ENCODE peak calls at places on chromosomes 7 and 10, in four cellular contexts. One of them, this sample, is unnamed. For H3K9me3, the result is how much of the 10 kb centered on the place peaks cover.

GRCh38 chr7:144997516-144997915 is 161.7 kb upstream of the TPK1 start:
- DNase-seq in stomach: no peak
- DNase-seq in CD8-positive, alpha-beta T cell: no peak
- DNase-seq in ascending aorta: no peak
- DNase-seq in this sample: no peak

GRCh38 chr10:21888959-21889358 is 114.6 kb downstream of the DNAJC1 start:
- DNase-seq in stomach: no peak
- DNase-seq in CD8-positive, alpha-beta T cell: no peak
- DNase-seq in ascending aorta: no peak
- DNase-seq in this sample: no peak

GRCh38 chr7:25860206-25860881 is 291.7 kb upstream of the NFE2L3 start:
- DNase-seq in stomach: no peak
- DNase-seq in CD8-positive, alpha-beta T cell: no peak
- DNase-seq in ascending aorta: no peak
- DNase-seq in this sample: peak

GRCh38 chr7:35624299-35625186 is 70.4 kb downstream of the HERPUD2 start:
- DNase-seq in stomach: peak
- DNase-seq in CD8-positive, alpha-beta T cell: no peak
- DNase-seq in ascending aorta: no peak
- DNase-seq in this sample: no peak

GRCh38 chr10:124701435-124701834 is 42.7 kb downstream of the FAM53B start:
- DNase-seq in stomach: peak
- DNase-seq in CD8-positive, alpha-beta T cell: no peak
- DNase-seq in ascending aorta: peak
- DNase-seq in this sample: peak

GRCh38 chr10:69475433-69475830 is 24.2 kb downstream of the TSPAN15 start:
- DNase-seq in stomach: no peak
- DNase-seq in CD8-positive, alpha-beta T cell: no peak
- DNase-seq in ascending aorta: no peak
- DNase-seq in this sample: no peak

GRCh38 chr7:108028111-108028510 is 25.1 kb upstream of the LAMB1 start:
- DNase-seq in stomach: peak
- DNase-seq in CD8-positive, alpha-beta T cell: no peak
- DNase-seq in ascending aorta: no peak
- DNase-seq in this sample: no peak

GRCh38 chr7:82204694-82205093 is 238.9 kb downstream of the CACNA2D1 start:
- DNase-seq in stomach: no peak
- DNase-seq in CD8-positive, alpha-beta T cell: no peak
- DNase-seq in ascending aorta: no peak
- DNase-seq in this sample: no peak

GRCh38 chr7:157656195-157656769 is 319.5 kb downstream of the DNAJB6 start:
- DNase-seq in stomach: no peak
- DNase-seq in CD8-positive, alpha-beta T cell: no peak
- DNase-seq in ascending aorta: no peak
- DNase-seq in this sample: peak
- H3K9me3 ChIP-seq in stomach: under half
- H3K9me3 ChIP-seq in CD8-positive, alpha-beta T cell: under half
- H3K9me3 ChIP-seq in ascending aorta: under half
- H3K9me3 ChIP-seq in this sample: under half

GRCh38 chr10:31317171-31317570 is 1.8 kb upstream of the ZEB1 start:
- DNase-seq in stomach: no peak
- DNase-seq in CD8-positive, alpha-beta T cell: no peak
- DNase-seq in ascending aorta: no peak
- DNase-seq in this sample: no peak
- H3K4me3 ChIP-seq in stomach: no peak
- H3K4me3 ChIP-seq in CD8-positive, alpha-beta T cell: no peak
- H3K4me3 ChIP-seq in ascending aorta: no peak
- H3K4me3 ChIP-seq in this sample: no peak

DNA sequence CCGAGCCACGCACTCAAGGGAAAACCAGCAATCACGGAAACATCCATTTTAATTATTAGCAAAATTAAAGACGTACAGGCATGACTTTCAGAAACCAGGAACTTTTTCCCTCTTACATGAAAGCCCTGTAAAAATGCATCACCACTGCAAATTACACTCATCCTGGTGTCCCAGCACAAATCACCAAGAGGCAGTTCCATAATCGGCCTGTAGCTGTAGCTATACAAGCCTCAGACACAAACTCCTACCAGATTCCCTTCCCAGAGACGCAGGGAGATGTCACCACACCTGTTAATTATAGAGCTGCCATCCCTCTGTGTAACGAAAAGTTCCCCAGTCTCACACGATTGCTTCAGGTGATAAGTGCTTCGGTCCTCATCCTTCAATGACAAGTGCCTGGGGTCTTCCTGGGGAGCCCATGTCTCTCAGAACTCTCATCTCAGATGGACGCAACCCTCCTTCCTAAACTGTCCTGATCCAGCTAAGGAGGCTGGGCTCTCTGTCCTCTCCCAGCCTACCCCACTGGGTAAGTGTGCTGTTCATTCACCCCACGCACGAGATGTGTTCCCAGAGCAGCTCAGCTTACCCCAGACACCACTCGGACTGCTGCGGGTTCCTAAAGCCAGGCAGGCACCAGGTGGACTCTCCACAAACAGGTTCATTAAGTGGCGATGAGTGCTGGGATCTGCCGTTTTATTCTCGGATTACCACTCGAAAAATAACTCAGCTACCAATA is 5.9 kb downstream of the FGFR2 start:
- DNase-seq in stomach: no peak
- DNase-seq in CD8-positive, alpha-beta T cell: no peak
- DNase-seq in ascending aorta: no peak
- DNase-seq in this sample: no peak
- H3K27ac ChIP-seq in stomach: no peak
- H3K27ac ChIP-seq in CD8-positive, alpha-beta T cell: no peak
- H3K27ac ChIP-seq in ascending aorta: no peak
- H3K27ac ChIP-seq in this sample: no peak

GRCh38 chr7:158260567-158261361 is 326.9 kb downstream of the PTPRN2 start:
- DNase-seq in stomach: no peak
- DNase-seq in CD8-positive, alpha-beta T cell: no peak
- DNase-seq in ascending aorta: no peak
- DNase-seq in this sample: no peak

GRCh38 chr7:158257516-158258410 is 329.9 kb downstream of the PTPRN2 start:
- DNase-seq in stomach: no peak
- DNase-seq in CD8-positive, alpha-beta T cell: no peak
- DNase-seq in ascending aorta: no peak
- DNase-seq in this sample: peak

GRCh38 chr7:158259671-158260423 is 327.8 kb downstream of the PTPRN2 start:
- DNase-seq in stomach: no peak
- DNase-seq in CD8-positive, alpha-beta T cell: no peak
- DNase-seq in ascending aorta: no peak
- DNase-seq in this sample: no peak

GRCh38 chr7:158258411-158259130 is 329.1 kb downstream of the PTPRN2 start:
- DNase-seq in stomach: no peak
- DNase-seq in CD8-positive, alpha-beta T cell: no peak
- DNase-seq in ascending aorta: no peak
- DNase-seq in this sample: no peak

DNA sequence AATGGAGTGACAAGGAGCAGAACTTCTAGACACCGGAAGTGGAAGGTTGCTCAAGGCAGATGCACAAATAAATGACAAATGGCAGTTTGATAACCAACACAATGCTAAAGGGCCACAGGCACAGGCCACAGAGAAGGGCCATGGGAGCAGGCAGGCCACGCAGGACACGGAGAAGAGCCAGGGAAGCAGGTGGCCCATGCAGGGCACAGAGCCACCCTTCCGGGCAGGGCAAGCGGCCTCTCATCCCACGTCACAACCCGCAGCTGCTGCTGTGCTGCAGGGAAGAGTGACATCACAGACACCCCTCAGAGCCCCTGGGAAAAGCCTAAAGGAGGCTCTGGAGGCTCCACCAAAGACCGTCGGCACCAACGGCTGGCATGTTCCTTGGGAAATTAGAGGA is 328.5 kb downstream of the PTPRN2 start:
- DNase-seq in stomach: no peak
- DNase-seq in CD8-positive, alpha-beta T cell: no peak
- DNase-seq in ascending aorta: no peak
- DNase-seq in this sample: no peak
- H3K9me3 ChIP-seq in stomach: under half
- H3K9me3 ChIP-seq in CD8-positive, alpha-beta T cell: under half
- H3K9me3 ChIP-seq in ascending aorta: under half
- H3K9me3 ChIP-seq in this sample: under half

GRCh38 chr7:359226-359775 is 69.3 kb downstream of the FOXL3 start:
- DNase-seq in stomach: no peak
- DNase-seq in CD8-positive, alpha-beta T cell: no peak
- DNase-seq in ascending aorta: no peak
- DNase-seq in this sample: no peak
- H3K4me3 ChIP-seq in stomach: no peak
- H3K4me3 ChIP-seq in CD8-positive, alpha-beta T cell: no peak
- H3K4me3 ChIP-seq in ascending aorta: no peak
- H3K4me3 ChIP-seq in this sample: no peak

GRCh38 chr7:137886266-137886665 is 39.5 kb upstream of the DGKI start:
- DNase-seq in stomach: no peak
- DNase-seq in CD8-positive, alpha-beta T cell: no peak
- DNase-seq in ascending aorta: no peak
- DNase-seq in this sample: no peak
- H3K27ac ChIP-seq in stomach: no peak
- H3K27ac ChIP-seq in CD8-positive, alpha-beta T cell: no peak
- H3K27ac ChIP-seq in ascending aorta: peak
- H3K27ac ChIP-seq in this sample: no peak

GRCh38 chr7:56495165-56495564 is 378.9 kb upstream of the NUPR2 start:
- DNase-seq in stomach: no peak
- DNase-seq in CD8-positive, alpha-beta T cell: no peak
- DNase-seq in ascending aorta: no peak
- DNase-seq in this sample: no peak

GRCh38 chr7:56491636-56492425 is 375.6 kb upstream of the NUPR2 start:
- DNase-seq in stomach: no peak
- DNase-seq in CD8-positive, alpha-beta T cell: no peak
- DNase-seq in ascending aorta: no peak
- DNase-seq in this sample: no peak

GRCh38 chr7:56493196-56493595 is 377.0 kb upstream of the NUPR2 start:
- DNase-seq in stomach: no peak
- DNase-seq in CD8-positive, alpha-beta T cell: no peak
- DNase-seq in ascending aorta: no peak
- DNase-seq in this sample: no peak

DNA sequence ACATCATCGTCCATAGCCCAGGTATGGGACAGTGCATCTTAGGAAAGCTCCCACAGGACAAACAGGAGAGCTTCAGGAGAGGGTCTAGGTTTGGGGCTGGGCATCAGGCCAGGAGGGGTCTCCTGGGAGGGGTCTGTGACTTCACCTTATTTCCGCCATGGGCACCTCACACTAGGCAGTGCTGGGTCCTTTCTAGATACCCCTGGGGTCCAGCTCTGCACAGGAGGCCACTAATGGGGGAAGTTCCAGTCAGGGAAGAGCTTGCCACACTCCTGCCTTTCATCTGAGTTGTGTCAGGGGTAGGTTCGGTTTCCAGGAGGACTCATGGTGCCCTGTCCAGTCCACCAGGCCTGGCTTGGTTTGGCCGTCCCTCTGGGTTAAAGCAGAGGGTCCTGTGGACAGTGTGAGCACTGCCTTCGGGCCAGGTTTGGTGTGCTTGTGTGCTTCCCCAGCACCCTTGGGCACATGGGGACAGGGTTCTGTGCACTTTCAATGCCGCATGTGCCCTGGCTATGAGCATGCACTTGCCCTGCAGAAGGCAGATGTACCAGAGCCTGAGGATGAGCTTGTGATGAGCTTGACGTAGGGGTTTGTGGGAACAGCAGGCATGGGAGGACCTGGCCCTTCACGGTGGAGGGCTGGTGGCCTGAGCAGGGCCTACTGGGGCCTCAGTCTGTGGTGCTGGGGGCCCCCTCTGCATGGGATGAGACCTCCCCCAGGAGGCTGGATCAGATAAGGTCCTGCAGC is 377.7 kb upstream of the NUPR2 start:
- DNase-seq in stomach: no peak
- DNase-seq in CD8-positive, alpha-beta T cell: no peak
- DNase-seq in ascending aorta: no peak
- DNase-seq in this sample: no peak
- H3K9me3 ChIP-seq in stomach: half or more
- H3K9me3 ChIP-seq in CD8-positive, alpha-beta T cell: under half
- H3K9me3 ChIP-seq in ascending aorta: under half
- H3K9me3 ChIP-seq in this sample: under half

DNA sequence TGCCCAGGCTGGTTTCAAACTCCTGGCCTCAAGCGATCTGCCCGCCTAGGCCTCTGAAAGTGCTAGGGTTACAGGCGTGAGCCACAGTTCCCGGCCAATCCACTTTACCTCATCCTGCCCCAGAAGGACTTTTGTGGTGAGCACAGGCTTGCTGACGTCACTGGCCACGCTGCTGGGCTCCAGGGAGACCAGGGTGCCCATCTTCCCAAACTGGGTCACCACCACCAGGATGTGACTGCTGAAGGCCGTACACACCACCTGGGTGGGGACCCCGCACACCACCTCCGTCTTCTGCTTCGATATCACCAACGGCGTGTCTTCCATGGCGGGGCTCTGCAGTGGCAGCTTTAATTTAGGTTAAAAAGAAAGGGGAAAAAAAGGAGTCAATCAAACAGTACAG is 816 bp downstream of the PSMG3 start:
- DNase-seq in stomach: no peak
- DNase-seq in CD8-positive, alpha-beta T cell: no peak
- DNase-seq in ascending aorta: no peak
- DNase-seq in this sample: no peak
- H3K4me3 ChIP-seq in stomach: peak
- H3K4me3 ChIP-seq in CD8-positive, alpha-beta T cell: peak
- H3K4me3 ChIP-seq in ascending aorta: peak
- H3K4me3 ChIP-seq in this sample: peak

GRCh38 chr7:45027774-45028114 is 27.7 kb downstream of the CCM2 start:
- DNase-seq in stomach: no peak
- DNase-seq in CD8-positive, alpha-beta T cell: no peak
- DNase-seq in ascending aorta: no peak
- DNase-seq in this sample: no peak
- H3K27ac ChIP-seq in stomach: peak
- H3K27ac ChIP-seq in CD8-positive, alpha-beta T cell: peak
- H3K27ac ChIP-seq in ascending aorta: no peak
- H3K27ac ChIP-seq in this sample: peak

GRCh38 chr10:10038358-10038757 is 979.3 kb upstream of the CELF2 start:
- DNase-seq in stomach: no peak
- DNase-seq in CD8-positive, alpha-beta T cell: no peak
- DNase-seq in ascending aorta: no peak
- DNase-seq in this sample: no peak

GRCh38 chr10:10039600-10039999 is 978.1 kb upstream of the CELF2 start:
- DNase-seq in stomach: no peak
- DNase-seq in CD8-positive, alpha-beta T cell: no peak
- DNase-seq in ascending aorta: no peak
- DNase-seq in this sample: no peak

GRCh38 chr10:10044959-10045764 is 972.5 kb upstream of the CELF2 start:
- DNase-seq in stomach: no peak
- DNase-seq in CD8-positive, alpha-beta T cell: no peak
- DNase-seq in ascending aorta: no peak
- DNase-seq in this sample: no peak

GRCh38 chr10:10045765-10046028 is 972.0 kb upstream of the CELF2 start:
- DNase-seq in stomach: no peak
- DNase-seq in CD8-positive, alpha-beta T cell: no peak
- DNase-seq in ascending aorta: no peak
- DNase-seq in this sample: no peak

GRCh38 chr10:10043083-10043482 is 974.6 kb upstream of the CELF2 start:
- DNase-seq in stomach: no peak
- DNase-seq in CD8-positive, alpha-beta T cell: no peak
- DNase-seq in ascending aorta: no peak
- DNase-seq in this sample: no peak
- H3K9me3 ChIP-seq in stomach: under half
- H3K9me3 ChIP-seq in CD8-positive, alpha-beta T cell: under half
- H3K9me3 ChIP-seq in ascending aorta: under half
- H3K9me3 ChIP-seq in this sample: under half